ENCODE peak calls at places on chromosomes 1 and 21, in nine cellular contexts. M, N, L, A, C, T, D, S and X are unnamed samples.

GRCh38 chr1:25740071-25740470 is 59.9 kb upstream of the SELENON start:
- DNase-seq in C (no peak), N (no peak), M (no peak), L (no peak), T (no peak), S (no peak), D (no peak), A (no peak), X (no peak)

GRCh38 chr1:29396438-29397255 is 160.3 kb downstream of the PTPRU start:
- DNase-seq in L (no peak), N (no peak), A (no peak), T (peak), C (no peak), D (no peak), S (no peak), M (no peak), X (no peak)

GRCh38 chr1:36008546-36009197 is 75.2 kb upstream of the TEKT2 start:
- DNase-seq in A (no peak), C (no peak), T (no peak), D (peak), L (no peak), N (peak), M (no peak), S (no peak), X (no peak)

GRCh38 chr1:39488801-39489566 is 2.5 kb upstream of the BMP8A start:
- DNase-seq in A (no peak), N (no peak), C (no peak), T (no peak), D (no peak), L (no peak), M (no peak), S (no peak), X (no peak)

GRCh38 chr1:24586970-24587820 is 31.3 kb downstream of the NCMAP start:
- DNase-seq in T (no peak), C (peak), A (peak), D (peak), N (peak), S (no peak), L (no peak), M (peak), X (no peak)

GRCh38 chr1:174262747-174263241 is 103.5 kb downstream of the RABGAP1L start:
- DNase-seq in L (peak), T (no peak), S (peak), A (no peak), N (peak), M (no peak), D (peak), C (peak), X (peak)

GRCh38 chr1:183757061-183757460 is 47.9 kb upstream of the RGL1 start:
- DNase-seq in C (no peak), D (peak), S (no peak), N (peak), M (no peak), A (no peak), T (no peak), L (no peak), X (no peak)

GRCh38 chr1:37055631-37056030 is 21.3 kb upstream of the GRIK3 start:
- DNase-seq in M (no peak), N (no peak), A (no peak), L (no peak), T (no peak), D (no peak), C (peak), S (no peak), X (no peak)

GRCh38 chr1:54335396-54336056 is 70.7 kb downstream of the SSBP3 start:
- DNase-seq in N (peak), A (peak), M (no peak), L (no peak), S (no peak), D (peak), T (no peak), C (no peak), X (no peak)

GRCh38 chr1:26053718-26054572 is 8.0 kb upstream of the SLC30A2 start:
- DNase-seq in C (no peak), M (no peak), S (no peak), L (no peak), T (no peak), D (no peak), N (no peak), A (no peak), X (no peak)

GRCh38 chr1:94342416-94342815 is 75.8 kb upstream of the ABCD3 start:
- DNase-seq in S (no peak), T (no peak), M (no peak), A (no peak), N (no peak), D (no peak), L (no peak), C (no peak), X (no peak)

GRCh38 chr1:21293537-21294265 is 3.4 kb upstream of the ECE1 start:
- DNase-seq in C (no peak), A (no peak), M (peak), T (no peak), L (no peak), S (peak), N (no peak), D (no peak), X (peak)

GRCh38 chr1:213661346-213661745 is 326.4 kb upstream of the PROX1 start:
- DNase-seq in C (no peak), S (no peak), D (no peak), A (no peak), L (no peak), N (no peak), M (no peak), T (no peak), X (no peak)

GRCh38 chr1:23528245-23528978 is 2.6 kb downstream of the E2F2 start:
- DNase-seq in T (peak), N (peak), S (peak), M (peak), D (peak), A (peak), L (no peak), C (peak), X (peak)

GRCh38 chr1:35588197-35588910 is 15.2 kb downstream of the TFAP2E start:
- DNase-seq in T (no peak), N (no peak), L (no peak), D (no peak), A (no peak), M (no peak), C (no peak), S (no peak), X (no peak)

GRCh38 chr1:14263207-14263606 is 335.3 kb upstream of the KAZN start:
- DNase-seq in L (no peak), A (peak), N (no peak), D (no peak), C (peak), T (no peak), S (no peak), M (no peak), X (no peak)

GRCh38 chr1:116573388-116574100 is 2.7 kb upstream of the CD58 start:
- DNase-seq in M (no peak), L (no peak), D (peak), A (no peak), S (no peak), N (no peak), T (no peak), C (no peak), X (no peak)

GRCh38 chr1:185345913-185346717 is 29.1 kb upstream of the IVNS1ABP start:
- DNase-seq in L (no peak), S (no peak), N (no peak), T (no peak), D (no peak), C (no peak), A (no peak), M (no peak), X (no peak)

GRCh38 chr1:29341936-29342335 is 105.6 kb downstream of the PTPRU start:
- DNase-seq in D (no peak), A (no peak), L (no peak), T (no peak), M (no peak), N (no peak), S (no peak), C (no peak), X (no peak)

GRCh38 chr1:2255420-2256369 is 27.6 kb downstream of the SKI start:
- DNase-seq in N (peak), M (peak), S (peak), A (no peak), L (no peak), D (peak), T (no peak), C (no peak), X (peak)

GRCh38 chr1:89425056-89425455 is 61.2 kb downstream of the GBP6 start:
- DNase-seq in C (peak), M (no peak), D (no peak), A (no peak), T (no peak), S (no peak), N (no peak), L (no peak), X (no peak)

GRCh38 chr1:10168912-10169514 is 41.4 kb upstream of the KIF1B start:
- DNase-seq in M (no peak), L (no peak), D (no peak), C (no peak), N (no peak), T (no peak), S (no peak), A (no peak), X (peak)

GRCh38 chr1:217805792-217806191 is 174.6 kb downstream of the SPATA17 start:
- DNase-seq in A (no peak), L (no peak), C (no peak), M (no peak), D (no peak), T (no peak), N (no peak), S (no peak), X (no peak)

GRCh38 chr21:31983120-31983519 is 110.3 kb downstream of the HUNK start:
- DNase-seq in T (peak), D (peak), N (no peak), L (no peak), M (no peak), A (no peak), C (no peak), S (no peak), X (no peak)

GRCh38 chr1:206895837-206896242 is 1.4 kb upstream of the IL24 start:
- DNase-seq in C (no peak), A (peak), S (no peak), L (no peak), N (peak), T (no peak), M (no peak), D (no peak), X (no peak)

GRCh38 chr21:45386728-45387371 is 18.1 kb upstream of the COL18A1 start:
- DNase-seq in C (no peak), L (no peak), S (no peak), N (peak), A (no peak), M (no peak), T (no peak), D (peak), X (no peak)

GRCh38 chr1:206505702-206506375 is 1.5 kb upstream of the RASSF5 start:
- DNase-seq in S (no peak), T (no peak), A (no peak), C (no peak), D (peak), N (peak), M (no peak), L (no peak), X (no peak)

GRCh38 chr1:81192647-81193642 is 607.8 kb upstream of the ADGRL2 start:
- DNase-seq in N (no peak), T (no peak), S (no peak), L (no peak), M (no peak), C (no peak), A (no peak), D (no peak), X (no peak)

GRCh38 chr1:205543351-205544305 is 39.2 kb downstream of the CDK18 start:
- DNase-seq in T (peak), N (peak), L (peak), D (peak), A (peak), C (peak), M (peak), S (no peak), X (no peak)

GRCh38 chr1:7110306-7110705 is 325.1 kb downstream of the CAMTA1 start:
- DNase-seq in M (no peak), T (no peak), D (peak), C (no peak), A (peak), N (no peak), S (no peak), L (no peak), X (no peak)

GRCh38 chr1:109846846-109847245 is 63.8 kb upstream of the CSF1 start:
- DNase-seq in N (no peak), T (no peak), C (no peak), A (no peak), D (no peak), L (no peak), M (no peak), S (no peak), X (no peak)

GRCh38 chr21:43024737-43025136 is 50.4 kb downstream of the PKNOX1 start:
- DNase-seq in C (no peak), S (no peak), D (no peak), A (no peak), N (no peak), L (no peak), M (no peak), T (no peak), X (no peak)

GRCh38 chr1:17369466-17369865 is 2.5 kb upstream of the PADI6 start:
- DNase-seq in M (no peak), D (peak), T (no peak), A (no peak), L (no peak), N (no peak), S (no peak), C (no peak), X (no peak)

GRCh38 chr1:29470087-29470787 is 233.9 kb downstream of the PTPRU start:
- DNase-seq in N (no peak), D (no peak), S (no peak), T (no peak), C (peak), A (peak), M (no peak), L (no peak), X (no peak)

GRCh38 chr1:244010191-244010590 is 40.9 kb upstream of the ZBTB18 start:
- DNase-seq in C (no peak), N (no peak), T (no peak), L (no peak), D (peak), S (no peak), M (peak), A (no peak), X (no peak)

GRCh38 chr1:226674892-226675719 is 64.0 kb downstream of the ITPKB start:
- DNase-seq in T (no peak), S (peak), L (no peak), D (no peak), M (peak), C (no peak), N (peak), A (no peak), X (peak)

GRCh38 chr21:26007911-26008579 is 162.5 kb downstream of the APP start:
- DNase-seq in S (no peak), N (peak), A (peak), D (no peak), C (peak), T (no peak), L (no peak), M (no peak), X (no peak)

GRCh38 chr1:222815367-222815765 is 527 bp downstream of the DISP1 start:
- DNase-seq in L (no peak), T (no peak), A (no peak), C (no peak), N (no peak), S (no peak), D (peak), M (peak), X (no peak)